ENCODE peak calls at places on chromosomes 3 and 15, in seven cellular contexts. One of them, this sample, is unnamed. For H3K9me3 and H3K4me1, the result is how much of the 10 kb centered on the place peaks cover.

GRCh38 chr3:55330355-55330754 is 156.8 kb downstream of the WNT5A start:
- DNase-seq in SJSA1: peak
- DNase-seq in cardiac muscle cell: no peak
- DNase-seq in IMR-90: peak
- DNase-seq in spleen: no peak
- DNase-seq in psoas muscle: no peak
- DNase-seq in mucosa of descending colon: no peak
- DNase-seq in this sample: no peak

GRCh38 chr3:53329933-53330332 is 17.4 kb downstream of the DCP1A start:
- DNase-seq in SJSA1: no peak
- DNase-seq in cardiac muscle cell: no peak
- DNase-seq in IMR-90: no peak
- DNase-seq in spleen: no peak
- DNase-seq in psoas muscle: no peak
- DNase-seq in mucosa of descending colon: no peak
- DNase-seq in this sample: no peak

GRCh38 chr15:65033659-65034269 is 4.3 kb upstream of the MTFMT start:
- DNase-seq in SJSA1: no peak
- DNase-seq in cardiac muscle cell: no peak
- DNase-seq in IMR-90: peak
- DNase-seq in spleen: no peak
- DNase-seq in psoas muscle: no peak
- DNase-seq in mucosa of descending colon: no peak
- DNase-seq in this sample: peak

GRCh38 chr15:52728899-52729298 is 49.7 kb upstream of the ATOSA start:
- DNase-seq in SJSA1: no peak
- DNase-seq in cardiac muscle cell: no peak
- DNase-seq in IMR-90: peak
- DNase-seq in spleen: no peak
- DNase-seq in psoas muscle: no peak
- DNase-seq in mucosa of descending colon: no peak
- DNase-seq in this sample: no peak

GRCh38 chr3:189985938-189986337 is 134.8 kb downstream of the P3H2 start:
- DNase-seq in SJSA1: no peak
- DNase-seq in cardiac muscle cell: no peak
- DNase-seq in IMR-90: peak
- DNase-seq in spleen: no peak
- DNase-seq in psoas muscle: no peak
- DNase-seq in mucosa of descending colon: no peak
- DNase-seq in this sample: no peak

GRCh38 chr15:69380100-69380725 is 33.9 kb upstream of the KIF23 start:
- DNase-seq in SJSA1: no peak
- DNase-seq in cardiac muscle cell: peak
- DNase-seq in IMR-90: peak
- DNase-seq in spleen: no peak
- DNase-seq in psoas muscle: no peak
- DNase-seq in mucosa of descending colon: no peak
- DNase-seq in this sample: no peak

GRCh38 chr3:135091956-135092355 is 296.9 kb downstream of the EPHB1 start:
- DNase-seq in SJSA1: no peak
- DNase-seq in cardiac muscle cell: no peak
- DNase-seq in IMR-90: no peak
- DNase-seq in spleen: no peak
- DNase-seq in psoas muscle: no peak
- DNase-seq in mucosa of descending colon: no peak
- DNase-seq in this sample: no peak

GRCh38 chr15:45122719-45123118 is 7.0 kb downstream of the DUOXA1 start:
- DNase-seq in SJSA1: no peak
- DNase-seq in cardiac muscle cell: no peak
- DNase-seq in IMR-90: no peak
- DNase-seq in spleen: no peak
- DNase-seq in psoas muscle: no peak
- DNase-seq in mucosa of descending colon: no peak
- DNase-seq in this sample: no peak

GRCh38 chr15:73885954-73886700 is 12.8 kb downstream of the TBC1D21 start:
- DNase-seq in SJSA1: peak
- DNase-seq in cardiac muscle cell: no peak
- DNase-seq in IMR-90: no peak
- DNase-seq in spleen: no peak
- DNase-seq in psoas muscle: no peak
- DNase-seq in mucosa of descending colon: no peak
- DNase-seq in this sample: no peak

GRCh38 chr15:37260255-37260654 is 159.9 kb upstream of the MEIS2 start:
- DNase-seq in SJSA1: no peak
- DNase-seq in cardiac muscle cell: no peak
- DNase-seq in IMR-90: no peak
- DNase-seq in spleen: no peak
- DNase-seq in psoas muscle: no peak
- DNase-seq in mucosa of descending colon: no peak
- DNase-seq in this sample: no peak

GRCh38 chr15:23857028-23857641 is 170.0 kb upstream of the NDN start:
- DNase-seq in SJSA1: no peak
- DNase-seq in cardiac muscle cell: peak
- DNase-seq in IMR-90: peak
- DNase-seq in spleen: no peak
- DNase-seq in psoas muscle: no peak
- DNase-seq in mucosa of descending colon: no peak
- DNase-seq in this sample: peak

GRCh38 chr3:148309390-148310035 is 388.2 kb upstream of the AGTR1 start:
- DNase-seq in SJSA1: no peak
- DNase-seq in cardiac muscle cell: peak
- DNase-seq in IMR-90: peak
- DNase-seq in spleen: no peak
- DNase-seq in psoas muscle: no peak
- DNase-seq in mucosa of descending colon: no peak
- DNase-seq in this sample: peak

GRCh38 chr15:33882921-33883320 is 85.4 kb upstream of the CHRM5 start:
- DNase-seq in SJSA1: no peak
- DNase-seq in cardiac muscle cell: no peak
- DNase-seq in IMR-90: no peak
- DNase-seq in spleen: no peak
- DNase-seq in psoas muscle: no peak
- DNase-seq in mucosa of descending colon: no peak
- DNase-seq in this sample: no peak

GRCh38 chr15:71127083-71127482 is 11.8 kb downstream of the THSD4 start:
- DNase-seq in SJSA1: no peak
- DNase-seq in cardiac muscle cell: no peak
- DNase-seq in IMR-90: no peak
- DNase-seq in spleen: no peak
- DNase-seq in psoas muscle: no peak
- DNase-seq in mucosa of descending colon: no peak
- DNase-seq in this sample: no peak

GRCh38 chr3:138686771-138687221 is 78.2 kb downstream of the FAIM start:
- DNase-seq in SJSA1: no peak
- DNase-seq in cardiac muscle cell: peak
- DNase-seq in IMR-90: peak
- DNase-seq in spleen: no peak
- DNase-seq in psoas muscle: no peak
- DNase-seq in mucosa of descending colon: no peak
- DNase-seq in this sample: no peak

GRCh38 chr3:113769551-113769950 is 22.7 kb downstream of the ATP6V1A start:
- DNase-seq in SJSA1: no peak
- DNase-seq in cardiac muscle cell: no peak
- DNase-seq in IMR-90: peak
- DNase-seq in spleen: no peak
- DNase-seq in psoas muscle: no peak
- DNase-seq in mucosa of descending colon: no peak
- DNase-seq in this sample: no peak

DNA sequence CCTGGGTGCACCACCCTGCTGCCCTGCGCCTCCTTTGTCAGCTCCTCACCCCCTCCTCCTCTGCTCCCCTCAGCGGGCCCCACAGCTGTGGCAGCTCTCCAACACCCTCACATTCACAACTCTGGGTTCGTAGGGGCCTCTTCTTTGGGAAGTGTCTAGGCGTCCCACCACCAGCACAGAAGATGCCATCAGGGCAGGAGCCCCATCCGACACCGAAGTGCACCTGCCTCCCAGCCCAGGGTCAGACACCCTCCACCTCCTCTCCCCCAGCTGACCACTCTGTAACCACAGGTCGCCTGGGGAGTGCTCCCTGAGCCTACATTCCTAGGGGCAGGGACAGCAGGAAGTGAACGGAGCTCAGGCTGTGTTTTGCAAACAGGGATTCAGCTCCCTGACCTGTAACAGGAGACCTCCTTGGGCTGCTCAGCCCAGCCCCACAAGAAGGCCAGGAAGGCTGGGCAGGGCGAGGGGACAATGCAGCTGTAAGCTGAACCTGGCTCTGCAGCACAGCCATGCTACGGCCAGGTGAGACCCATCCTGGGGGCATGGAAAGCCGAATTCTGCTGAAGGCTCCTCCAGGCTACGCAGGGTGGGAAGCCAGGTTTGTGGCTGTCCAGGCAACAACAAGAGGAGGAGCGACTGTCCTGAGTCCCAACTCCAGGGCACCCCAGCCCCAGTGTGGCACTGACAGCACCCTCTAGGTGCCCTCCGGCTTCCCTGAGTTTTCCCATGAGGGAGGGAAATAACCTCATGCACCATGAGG is 269.0 kb downstream of the GOLGA6L6 start:
- DNase-seq in SJSA1: no peak
- DNase-seq in cardiac muscle cell: no peak
- DNase-seq in IMR-90: no peak
- DNase-seq in spleen: peak
- DNase-seq in psoas muscle: no peak
- DNase-seq in mucosa of descending colon: no peak
- DNase-seq in this sample: no peak
- H3K9me3 ChIP-seq in SJSA1: under half
- H3K9me3 ChIP-seq in cardiac muscle cell: under half
- H3K9me3 ChIP-seq in IMR-90: half or more
- H3K9me3 ChIP-seq in spleen: under half
- H3K9me3 ChIP-seq in psoas muscle: under half
- H3K9me3 ChIP-seq in mucosa of descending colon: half or more
- H3K9me3 ChIP-seq in this sample: half or more

DNA sequence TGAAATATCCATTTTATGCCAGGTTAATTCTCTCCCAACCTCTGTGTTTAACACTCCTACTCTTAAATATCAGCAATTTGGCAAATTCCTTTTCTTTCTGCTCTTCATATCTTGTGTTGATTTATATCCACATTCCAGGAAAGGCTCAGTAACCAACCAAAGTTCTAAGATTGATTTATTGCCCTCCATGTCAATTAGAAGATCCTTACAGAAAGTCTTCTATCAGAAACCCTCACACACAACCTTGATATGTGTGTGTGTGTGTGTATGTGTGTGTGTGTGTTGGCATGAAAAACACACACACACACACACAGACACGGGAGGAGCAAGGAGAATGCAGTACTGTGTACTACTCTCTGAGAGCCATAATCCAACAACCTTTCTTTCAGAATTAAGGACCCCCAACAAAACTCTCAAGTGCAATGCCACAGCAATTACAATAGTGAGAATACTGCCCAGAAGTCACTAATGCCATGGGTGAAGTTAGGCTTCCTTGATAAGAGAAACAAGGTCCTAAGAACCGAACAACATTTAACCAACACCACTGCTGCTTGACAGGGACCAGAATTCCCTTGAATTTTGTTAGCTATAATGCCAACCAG is 1.1 kb downstream of the LSAMP start:
- DNase-seq in SJSA1: no peak
- DNase-seq in cardiac muscle cell: no peak
- DNase-seq in IMR-90: peak
- DNase-seq in spleen: no peak
- DNase-seq in psoas muscle: no peak
- DNase-seq in mucosa of descending colon: no peak
- DNase-seq in this sample: no peak
- H3K4me3 ChIP-seq in SJSA1: no peak
- H3K4me3 ChIP-seq in cardiac muscle cell: peak
- H3K4me3 ChIP-seq in IMR-90: peak
- H3K4me3 ChIP-seq in spleen: no peak
- H3K4me3 ChIP-seq in psoas muscle: no peak
- H3K4me3 ChIP-seq in mucosa of descending colon: no peak
- H3K4me3 ChIP-seq in this sample: no peak

GRCh38 chr15:60405405-60405804 is 7.6 kb upstream of the ANXA2 start:
- DNase-seq in SJSA1: no peak
- DNase-seq in cardiac muscle cell: no peak
- DNase-seq in IMR-90: no peak
- DNase-seq in spleen: no peak
- DNase-seq in psoas muscle: no peak
- DNase-seq in mucosa of descending colon: no peak
- DNase-seq in this sample: no peak
- H3K4me1 ChIP-seq in SJSA1: half or more
- H3K4me1 ChIP-seq in cardiac muscle cell: under half
- H3K4me1 ChIP-seq in IMR-90: under half
- H3K4me1 ChIP-seq in spleen: under half
- H3K4me1 ChIP-seq in psoas muscle: under half
- H3K4me1 ChIP-seq in mucosa of descending colon: under half
- H3K4me1 ChIP-seq in this sample: under half

DNA sequence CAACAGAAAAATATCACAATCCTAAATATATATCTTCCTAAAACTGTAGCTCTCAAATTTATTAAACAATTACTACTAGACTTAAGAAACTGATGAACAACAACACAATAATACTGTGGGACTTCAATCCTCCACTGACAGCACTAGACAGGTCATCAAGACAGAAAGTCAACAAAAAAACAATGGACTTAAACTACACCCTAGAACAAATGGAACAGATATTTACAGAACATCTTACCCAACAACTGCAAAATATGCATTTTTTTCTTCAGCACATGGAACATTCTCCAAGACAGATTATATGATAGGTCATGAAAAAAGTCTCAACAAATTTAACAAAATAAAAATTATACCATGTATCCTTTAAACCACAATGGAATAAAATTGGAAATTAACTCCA is 133.4 kb downstream of the PLCH1 start:
- DNase-seq in SJSA1: no peak
- DNase-seq in cardiac muscle cell: no peak
- DNase-seq in IMR-90: no peak
- DNase-seq in spleen: no peak
- DNase-seq in psoas muscle: no peak
- DNase-seq in mucosa of descending colon: no peak
- DNase-seq in this sample: no peak
- H3K9me3 ChIP-seq in SJSA1: under half
- H3K9me3 ChIP-seq in cardiac muscle cell: under half
- H3K9me3 ChIP-seq in IMR-90: under half
- H3K9me3 ChIP-seq in spleen: half or more
- H3K9me3 ChIP-seq in psoas muscle: under half
- H3K9me3 ChIP-seq in mucosa of descending colon: under half
- H3K9me3 ChIP-seq in this sample: under half

GRCh38 chr3:31968391-31968926 is 12.6 kb downstream of the OSBPL10 start:
- DNase-seq in SJSA1: no peak
- DNase-seq in cardiac muscle cell: no peak
- DNase-seq in IMR-90: peak
- DNase-seq in spleen: no peak
- DNase-seq in psoas muscle: no peak
- DNase-seq in mucosa of descending colon: no peak
- DNase-seq in this sample: no peak
- H3K4me3 ChIP-seq in SJSA1: peak
- H3K4me3 ChIP-seq in cardiac muscle cell: no peak
- H3K4me3 ChIP-seq in IMR-90: no peak
- H3K4me3 ChIP-seq in spleen: no peak
- H3K4me3 ChIP-seq in psoas muscle: no peak
- H3K4me3 ChIP-seq in mucosa of descending colon: no peak
- H3K4me3 ChIP-seq in this sample: no peak